ENCODE peak calls at places on chromosomes 13 and 19, in six cellular contexts. One of them, this sample, is unnamed.

GRCh38 chr19:15737722-15738121 is at the start of gene OR10H3:
- DNase-seq in stimulated activated CD4-positive, alpha-beta T cell treated with anti-CD3 and anti-CD28 coated beads, Interleukin-15, amount 100 ng/mL, for 48 hours: no peak
- DNase-seq in CD8-positive, alpha-beta T cell: no peak
- DNase-seq in activated CD8-positive, alpha-beta memory T cell treated with anti-CD3 and anti-CD28 coated beads for 48 hours: no peak
- DNase-seq in stimulated activated CD8-positive, alpha-beta memory T cell treated with anti-CD3 and anti-CD28 coated beads, Interleukin-15, amount 100 ng/mL, for 1 hour: no peak
- DNase-seq in heart left ventricle: no peak
- DNase-seq in this sample: no peak

GRCh38 chr13:109348514-109349340 is 437.7 kb downstream of the IRS2 start:
- DNase-seq in stimulated activated CD8-positive, alpha-beta memory T cell treated with anti-CD3 and anti-CD28 coated beads, Interleukin-15, amount 100 ng/mL, for 1 hour: no peak
- DNase-seq in CD8-positive, alpha-beta T cell: no peak
- DNase-seq in stimulated activated CD4-positive, alpha-beta T cell treated with anti-CD3 and anti-CD28 coated beads, Interleukin-15, amount 100 ng/mL, for 48 hours: no peak
- DNase-seq in activated CD8-positive, alpha-beta memory T cell treated with anti-CD3 and anti-CD28 coated beads for 48 hours: no peak
- DNase-seq in heart left ventricle: no peak
- DNase-seq in this sample: no peak

GRCh38 chr13:51873837-51874236 is 12.1 kb downstream of the CCDC70 start:
- DNase-seq in activated CD8-positive, alpha-beta memory T cell treated with anti-CD3 and anti-CD28 coated beads for 48 hours: no peak
- DNase-seq in stimulated activated CD8-positive, alpha-beta memory T cell treated with anti-CD3 and anti-CD28 coated beads, Interleukin-15, amount 100 ng/mL, for 1 hour: no peak
- DNase-seq in stimulated activated CD4-positive, alpha-beta T cell treated with anti-CD3 and anti-CD28 coated beads, Interleukin-15, amount 100 ng/mL, for 48 hours: no peak
- DNase-seq in heart left ventricle: no peak
- DNase-seq in CD8-positive, alpha-beta T cell: no peak
- DNase-seq in this sample: no peak

GRCh38 chr13:23966691-23967615 is 69.7 kb upstream of the C1QTNF9B start:
- DNase-seq in CD8-positive, alpha-beta T cell: no peak
- DNase-seq in activated CD8-positive, alpha-beta memory T cell treated with anti-CD3 and anti-CD28 coated beads for 48 hours: no peak
- DNase-seq in heart left ventricle: no peak
- DNase-seq in stimulated activated CD8-positive, alpha-beta memory T cell treated with anti-CD3 and anti-CD28 coated beads, Interleukin-15, amount 100 ng/mL, for 1 hour: no peak
- DNase-seq in stimulated activated CD4-positive, alpha-beta T cell treated with anti-CD3 and anti-CD28 coated beads, Interleukin-15, amount 100 ng/mL, for 48 hours: no peak
- DNase-seq in this sample: no peak

GRCh38 chr13:99220199-99220931 is 19.7 kb downstream of the UBAC2 start:
- DNase-seq in CD8-positive, alpha-beta T cell: no peak
- DNase-seq in stimulated activated CD4-positive, alpha-beta T cell treated with anti-CD3 and anti-CD28 coated beads, Interleukin-15, amount 100 ng/mL, for 48 hours: no peak
- DNase-seq in heart left ventricle: no peak
- DNase-seq in activated CD8-positive, alpha-beta memory T cell treated with anti-CD3 and anti-CD28 coated beads for 48 hours: no peak
- DNase-seq in stimulated activated CD8-positive, alpha-beta memory T cell treated with anti-CD3 and anti-CD28 coated beads, Interleukin-15, amount 100 ng/mL, for 1 hour: no peak
- DNase-seq in this sample: no peak

GRCh38 chr19:19591133-19591825 is 27.2 kb downstream of the PBX4 start:
- DNase-seq in stimulated activated CD4-positive, alpha-beta T cell treated with anti-CD3 and anti-CD28 coated beads, Interleukin-15, amount 100 ng/mL, for 48 hours: peak
- DNase-seq in heart left ventricle: no peak
- DNase-seq in stimulated activated CD8-positive, alpha-beta memory T cell treated with anti-CD3 and anti-CD28 coated beads, Interleukin-15, amount 100 ng/mL, for 1 hour: no peak
- DNase-seq in CD8-positive, alpha-beta T cell: peak
- DNase-seq in activated CD8-positive, alpha-beta memory T cell treated with anti-CD3 and anti-CD28 coated beads for 48 hours: no peak
- DNase-seq in this sample: no peak

GRCh38 chr13:111874981-111875380 is 192.0 kb upstream of the SOX1 start:
- DNase-seq in activated CD8-positive, alpha-beta memory T cell treated with anti-CD3 and anti-CD28 coated beads for 48 hours: no peak
- DNase-seq in stimulated activated CD8-positive, alpha-beta memory T cell treated with anti-CD3 and anti-CD28 coated beads, Interleukin-15, amount 100 ng/mL, for 1 hour: no peak
- DNase-seq in stimulated activated CD4-positive, alpha-beta T cell treated with anti-CD3 and anti-CD28 coated beads, Interleukin-15, amount 100 ng/mL, for 48 hours: no peak
- DNase-seq in CD8-positive, alpha-beta T cell: no peak
- DNase-seq in heart left ventricle: no peak
- DNase-seq in this sample: no peak

GRCh38 chr19:21697171-21697570 is 70.2 kb downstream of the ZNF100 start:
- DNase-seq in heart left ventricle: no peak
- DNase-seq in stimulated activated CD4-positive, alpha-beta T cell treated with anti-CD3 and anti-CD28 coated beads, Interleukin-15, amount 100 ng/mL, for 48 hours: no peak
- DNase-seq in stimulated activated CD8-positive, alpha-beta memory T cell treated with anti-CD3 and anti-CD28 coated beads, Interleukin-15, amount 100 ng/mL, for 1 hour: no peak
- DNase-seq in activated CD8-positive, alpha-beta memory T cell treated with anti-CD3 and anti-CD28 coated beads for 48 hours: no peak
- DNase-seq in CD8-positive, alpha-beta T cell: no peak
- DNase-seq in this sample: no peak

GRCh38 chr19:12331211-12331941 is 2.1 kb downstream of the ZNF563 start:
- DNase-seq in heart left ventricle: peak
- DNase-seq in CD8-positive, alpha-beta T cell: no peak
- DNase-seq in stimulated activated CD8-positive, alpha-beta memory T cell treated with anti-CD3 and anti-CD28 coated beads, Interleukin-15, amount 100 ng/mL, for 1 hour: no peak
- DNase-seq in stimulated activated CD4-positive, alpha-beta T cell treated with anti-CD3 and anti-CD28 coated beads, Interleukin-15, amount 100 ng/mL, for 48 hours: peak
- DNase-seq in activated CD8-positive, alpha-beta memory T cell treated with anti-CD3 and anti-CD28 coated beads for 48 hours: peak
- DNase-seq in this sample: no peak

GRCh38 chr13:99218545-99218944 is 17.9 kb downstream of the UBAC2 start:
- DNase-seq in activated CD8-positive, alpha-beta memory T cell treated with anti-CD3 and anti-CD28 coated beads for 48 hours: no peak
- DNase-seq in CD8-positive, alpha-beta T cell: no peak
- DNase-seq in heart left ventricle: peak
- DNase-seq in stimulated activated CD4-positive, alpha-beta T cell treated with anti-CD3 and anti-CD28 coated beads, Interleukin-15, amount 100 ng/mL, for 48 hours: no peak
- DNase-seq in stimulated activated CD8-positive, alpha-beta memory T cell treated with anti-CD3 and anti-CD28 coated beads, Interleukin-15, amount 100 ng/mL, for 1 hour: no peak
- DNase-seq in this sample: no peak

GRCh38 chr19:30062331-30063183 is 120.5 kb downstream of the URI1 start:
- DNase-seq in stimulated activated CD4-positive, alpha-beta T cell treated with anti-CD3 and anti-CD28 coated beads, Interleukin-15, amount 100 ng/mL, for 48 hours: no peak
- DNase-seq in CD8-positive, alpha-beta T cell: peak
- DNase-seq in heart left ventricle: no peak
- DNase-seq in stimulated activated CD8-positive, alpha-beta memory T cell treated with anti-CD3 and anti-CD28 coated beads, Interleukin-15, amount 100 ng/mL, for 1 hour: no peak
- DNase-seq in activated CD8-positive, alpha-beta memory T cell treated with anti-CD3 and anti-CD28 coated beads for 48 hours: no peak
- DNase-seq in this sample: no peak

GRCh38 chr13:52906122-52906903 is 57.9 kb upstream of the PCDH8 start:
- DNase-seq in heart left ventricle: no peak
- DNase-seq in stimulated activated CD8-positive, alpha-beta memory T cell treated with anti-CD3 and anti-CD28 coated beads, Interleukin-15, amount 100 ng/mL, for 1 hour: no peak
- DNase-seq in activated CD8-positive, alpha-beta memory T cell treated with anti-CD3 and anti-CD28 coated beads for 48 hours: no peak
- DNase-seq in CD8-positive, alpha-beta T cell: no peak
- DNase-seq in stimulated activated CD4-positive, alpha-beta T cell treated with anti-CD3 and anti-CD28 coated beads, Interleukin-15, amount 100 ng/mL, for 48 hours: no peak
- DNase-seq in this sample: no peak

GRCh38 chr13:114128624-114129522 is 3.5 kb downstream of the RASA3 start:
- DNase-seq in CD8-positive, alpha-beta T cell: peak
- DNase-seq in heart left ventricle: peak
- DNase-seq in stimulated activated CD8-positive, alpha-beta memory T cell treated with anti-CD3 and anti-CD28 coated beads, Interleukin-15, amount 100 ng/mL, for 1 hour: peak
- DNase-seq in stimulated activated CD4-positive, alpha-beta T cell treated with anti-CD3 and anti-CD28 coated beads, Interleukin-15, amount 100 ng/mL, for 48 hours: peak
- DNase-seq in activated CD8-positive, alpha-beta memory T cell treated with anti-CD3 and anti-CD28 coated beads for 48 hours: peak
- DNase-seq in this sample: peak

GRCh38 chr13:102900193-102900608 is 54.4 kb downstream of the ERCC5 start:
- DNase-seq in stimulated activated CD8-positive, alpha-beta memory T cell treated with anti-CD3 and anti-CD28 coated beads, Interleukin-15, amount 100 ng/mL, for 1 hour: no peak
- DNase-seq in activated CD8-positive, alpha-beta memory T cell treated with anti-CD3 and anti-CD28 coated beads for 48 hours: no peak
- DNase-seq in stimulated activated CD4-positive, alpha-beta T cell treated with anti-CD3 and anti-CD28 coated beads, Interleukin-15, amount 100 ng/mL, for 48 hours: no peak
- DNase-seq in CD8-positive, alpha-beta T cell: no peak
- DNase-seq in heart left ventricle: no peak
- DNase-seq in this sample: no peak

GRCh38 chr19:44608391-44608821 is 5.0 kb upstream of the IGSF23 start:
- DNase-seq in heart left ventricle: no peak
- DNase-seq in stimulated activated CD8-positive, alpha-beta memory T cell treated with anti-CD3 and anti-CD28 coated beads, Interleukin-15, amount 100 ng/mL, for 1 hour: no peak
- DNase-seq in CD8-positive, alpha-beta T cell: no peak
- DNase-seq in stimulated activated CD4-positive, alpha-beta T cell treated with anti-CD3 and anti-CD28 coated beads, Interleukin-15, amount 100 ng/mL, for 48 hours: no peak
- DNase-seq in activated CD8-positive, alpha-beta memory T cell treated with anti-CD3 and anti-CD28 coated beads for 48 hours: no peak
- DNase-seq in this sample: no peak

GRCh38 chr19:39156891-39157230 is 31.3 kb downstream of the PAK4 start:
- DNase-seq in CD8-positive, alpha-beta T cell: no peak
- DNase-seq in heart left ventricle: no peak
- DNase-seq in stimulated activated CD8-positive, alpha-beta memory T cell treated with anti-CD3 and anti-CD28 coated beads, Interleukin-15, amount 100 ng/mL, for 1 hour: no peak
- DNase-seq in activated CD8-positive, alpha-beta memory T cell treated with anti-CD3 and anti-CD28 coated beads for 48 hours: no peak
- DNase-seq in stimulated activated CD4-positive, alpha-beta T cell treated with anti-CD3 and anti-CD28 coated beads, Interleukin-15, amount 100 ng/mL, for 48 hours: no peak
- DNase-seq in this sample: no peak

GRCh38 chr19:45882652-45883585 is 3.0 kb downstream of the IRF2BP1 start:
- DNase-seq in stimulated activated CD8-positive, alpha-beta memory T cell treated with anti-CD3 and anti-CD28 coated beads, Interleukin-15, amount 100 ng/mL, for 1 hour: peak
- DNase-seq in CD8-positive, alpha-beta T cell: peak
- DNase-seq in stimulated activated CD4-positive, alpha-beta T cell treated with anti-CD3 and anti-CD28 coated beads, Interleukin-15, amount 100 ng/mL, for 48 hours: peak
- DNase-seq in heart left ventricle: peak
- DNase-seq in activated CD8-positive, alpha-beta memory T cell treated with anti-CD3 and anti-CD28 coated beads for 48 hours: peak
- DNase-seq in this sample: peak

GRCh38 chr13:74839656-74840055 is 642.3 kb downstream of the TBC1D4 start:
- DNase-seq in stimulated activated CD4-positive, alpha-beta T cell treated with anti-CD3 and anti-CD28 coated beads, Interleukin-15, amount 100 ng/mL, for 48 hours: no peak
- DNase-seq in activated CD8-positive, alpha-beta memory T cell treated with anti-CD3 and anti-CD28 coated beads for 48 hours: no peak
- DNase-seq in CD8-positive, alpha-beta T cell: no peak
- DNase-seq in stimulated activated CD8-positive, alpha-beta memory T cell treated with anti-CD3 and anti-CD28 coated beads, Interleukin-15, amount 100 ng/mL, for 1 hour: no peak
- DNase-seq in heart left ventricle: no peak
- DNase-seq in this sample: no peak

GRCh38 chr19:6587998-6588507 is 2.9 kb downstream of the CD70 start:
- DNase-seq in stimulated activated CD8-positive, alpha-beta memory T cell treated with anti-CD3 and anti-CD28 coated beads, Interleukin-15, amount 100 ng/mL, for 1 hour: no peak
- DNase-seq in stimulated activated CD4-positive, alpha-beta T cell treated with anti-CD3 and anti-CD28 coated beads, Interleukin-15, amount 100 ng/mL, for 48 hours: no peak
- DNase-seq in CD8-positive, alpha-beta T cell: no peak
- DNase-seq in activated CD8-positive, alpha-beta memory T cell treated with anti-CD3 and anti-CD28 coated beads for 48 hours: no peak
- DNase-seq in heart left ventricle: no peak
- DNase-seq in this sample: no peak

GRCh38 chr19:45442927-45443461 is 19.3 kb upstream of the ERCC1 start:
- DNase-seq in CD8-positive, alpha-beta T cell: no peak
- DNase-seq in stimulated activated CD4-positive, alpha-beta T cell treated with anti-CD3 and anti-CD28 coated beads, Interleukin-15, amount 100 ng/mL, for 48 hours: no peak
- DNase-seq in stimulated activated CD8-positive, alpha-beta memory T cell treated with anti-CD3 and anti-CD28 coated beads, Interleukin-15, amount 100 ng/mL, for 1 hour: no peak
- DNase-seq in activated CD8-positive, alpha-beta memory T cell treated with anti-CD3 and anti-CD28 coated beads for 48 hours: no peak
- DNase-seq in heart left ventricle: peak
- DNase-seq in this sample: peak

GRCh38 chr13:109687559-109688448 is 98.6 kb downstream of the IRS2 start:
- DNase-seq in stimulated activated CD4-positive, alpha-beta T cell treated with anti-CD3 and anti-CD28 coated beads, Interleukin-15, amount 100 ng/mL, for 48 hours: no peak
- DNase-seq in CD8-positive, alpha-beta T cell: no peak
- DNase-seq in stimulated activated CD8-positive, alpha-beta memory T cell treated with anti-CD3 and anti-CD28 coated beads, Interleukin-15, amount 100 ng/mL, for 1 hour: no peak
- DNase-seq in heart left ventricle: no peak
- DNase-seq in activated CD8-positive, alpha-beta memory T cell treated with anti-CD3 and anti-CD28 coated beads for 48 hours: no peak
- DNase-seq in this sample: no peak

GRCh38 chr19:55085923-55086715 is 10.4 kb downstream of the EPS8L1 start:
- DNase-seq in stimulated activated CD8-positive, alpha-beta memory T cell treated with anti-CD3 and anti-CD28 coated beads, Interleukin-15, amount 100 ng/mL, for 1 hour: no peak
- DNase-seq in heart left ventricle: no peak
- DNase-seq in CD8-positive, alpha-beta T cell: no peak
- DNase-seq in stimulated activated CD4-positive, alpha-beta T cell treated with anti-CD3 and anti-CD28 coated beads, Interleukin-15, amount 100 ng/mL, for 48 hours: no peak
- DNase-seq in activated CD8-positive, alpha-beta memory T cell treated with anti-CD3 and anti-CD28 coated beads for 48 hours: no peak
- DNase-seq in this sample: no peak

GRCh38 chr19:35178701-35179100 is 24.2 kb downstream of the FXYD5 start:
- DNase-seq in heart left ventricle: no peak
- DNase-seq in stimulated activated CD8-positive, alpha-beta memory T cell treated with anti-CD3 and anti-CD28 coated beads, Interleukin-15, amount 100 ng/mL, for 1 hour: no peak
- DNase-seq in stimulated activated CD4-positive, alpha-beta T cell treated with anti-CD3 and anti-CD28 coated beads, Interleukin-15, amount 100 ng/mL, for 48 hours: no peak
- DNase-seq in CD8-positive, alpha-beta T cell: no peak
- DNase-seq in activated CD8-positive, alpha-beta memory T cell treated with anti-CD3 and anti-CD28 coated beads for 48 hours: no peak
- DNase-seq in this sample: no peak

GRCh38 chr13:88071371-88071770 is 400.2 kb downstream of the SLITRK5 start:
- DNase-seq in activated CD8-positive, alpha-beta memory T cell treated with anti-CD3 and anti-CD28 coated beads for 48 hours: no peak
- DNase-seq in stimulated activated CD4-positive, alpha-beta T cell treated with anti-CD3 and anti-CD28 coated beads, Interleukin-15, amount 100 ng/mL, for 48 hours: no peak
- DNase-seq in heart left ventricle: no peak
- DNase-seq in CD8-positive, alpha-beta T cell: no peak
- DNase-seq in stimulated activated CD8-positive, alpha-beta memory T cell treated with anti-CD3 and anti-CD28 coated beads, Interleukin-15, amount 100 ng/mL, for 1 hour: no peak
- DNase-seq in this sample: no peak

GRCh38 chr13:93080587-93080986 is 146.0 kb upstream of the GPC6 start:
- DNase-seq in stimulated activated CD8-positive, alpha-beta memory T cell treated with anti-CD3 and anti-CD28 coated beads, Interleukin-15, amount 100 ng/mL, for 1 hour: no peak
- DNase-seq in activated CD8-positive, alpha-beta memory T cell treated with anti-CD3 and anti-CD28 coated beads for 48 hours: no peak
- DNase-seq in stimulated activated CD4-positive, alpha-beta T cell treated with anti-CD3 and anti-CD28 coated beads, Interleukin-15, amount 100 ng/mL, for 48 hours: no peak
- DNase-seq in CD8-positive, alpha-beta T cell: no peak
- DNase-seq in heart left ventricle: no peak
- DNase-seq in this sample: no peak